ENCODE peak calls at places on chromosomes 3 and 15, in nine cellular contexts. F, V, B, J, H, I, O, L and Q are unnamed samples.

GRCh38 chr15:41982133-41982930 is 10.0 kb upstream of the EHD4 start:
- DNase-seq in F (no peak), V (no peak), B (peak; percentile 6), J (peak; percentile 25), H (no peak), I (no peak), O (no peak), L (no peak), Q (no peak)

GRCh38 chr3:192884831-192885356 is 32.8 kb downstream of the MB21D2 start:
- DNase-seq in F (no peak), V (no peak), B (no peak), J (no peak), H (no peak), I (no peak), O (peak; percentile 55), L (peak; percentile 48), Q (no peak)

GRCh38 chr3:16242177-16242576 is 22.6 kb downstream of the DPH3 start:
- DNase-seq in F (no peak), V (no peak), B (no peak), J (no peak), H (no peak), I (no peak), O (no peak), L (no peak), Q (no peak)

GRCh38 chr3:104873331-104873730 is 493.4 kb upstream of the ALCAM start:
- DNase-seq in F (no peak), V (no peak), B (no peak), J (no peak), H (no peak), I (no peak), O (no peak), L (no peak), Q (no peak)

GRCh38 chr3:4660936-4661335 is 167.8 kb downstream of the ITPR1 start:
- DNase-seq in F (no peak), V (no peak), B (no peak), J (no peak), H (no peak), I (no peak), O (no peak), L (no peak), Q (no peak)

GRCh38 chr3:171239757-171240503 is 213.4 kb upstream of the SLC2A2 start:
- DNase-seq in F (no peak), V (no peak), B (no peak), J (no peak), H (no peak), I (no peak), O (no peak), L (no peak), Q (no peak)

GRCh38 chr3:110178965-110179364 is 841.6 kb upstream of the DPPA4 start:
- DNase-seq in F (no peak), V (no peak), B (no peak), J (no peak), H (no peak), I (peak; percentile 7), O (no peak), L (no peak), Q (no peak)

GRCh38 chr15:83285979-83286553 is 1.6 kb upstream of the BNC1 start:
- DNase-seq in F (no peak), V (no peak), B (no peak), J (no peak), H (peak; percentile 82), I (peak; percentile 79), O (peak; percentile 86), L (no peak), Q (no peak)

GRCh38 chr3:141059816-141060215 is 8.7 kb downstream of the SPSB4 start:
- DNase-seq in F (no peak), V (no peak), B (no peak), J (no peak), H (no peak), I (no peak), O (no peak), L (no peak), Q (no peak)

GRCh38 chr3:22691407-22691806 is 511.7 kb upstream of the UBE2E2 start:
- DNase-seq in F (no peak), V (no peak), B (no peak), J (no peak), H (no peak), I (no peak), O (no peak), L (no peak), Q (no peak)

GRCh38 chr3:121269389-121269788 is 276.4 kb downstream of the POLQ start:
- DNase-seq in F (no peak), V (no peak), B (no peak), J (no peak), H (no peak), I (no peak), O (no peak), L (no peak), Q (no peak)

GRCh38 chr3:3798641-3799113 is 554 bp upstream of the LRRN1 start:
- DNase-seq in F (no peak), V (no peak), B (peak; percentile 49), J (no peak), H (no peak), I (no peak), O (no peak), L (no peak), Q (peak; percentile 22)